ENCODE peak calls at places on chromosomes 3 and 15, in eight cellular contexts. F is PC-3, J is neural progenitor cell, M is fibroblast of lung, C is kidney, E is IMR-90, H is neuronal stem cell, Q is colonic mucosa. O is an unnamed sample. For H3K4me1, the result is how much of the 10 kb centered on the place peaks cover.

GRCh38 chr3:113659996-113660395 is 36.4 kb downstream of the USF3 start:
- DNase-seq in F (no peak), J (no peak), M (no peak), C (no peak), E (no peak), H (no peak), Q (no peak), O (no peak)

GRCh38 chr3:116201032-116201690 is 244.1 kb downstream of the LSAMP start:
- DNase-seq in F (no peak), J (no peak), M (no peak), C (no peak), E (no peak), H (no peak), Q (no peak), O (no peak)

GRCh38 chr3:39915027-39915426 is 105.6 kb downstream of the MYRIP start:
- DNase-seq in F (no peak), J (no peak), M (no peak), C (no peak), E (no peak), H (no peak), Q (no peak), O (no peak)

GRCh38 chr3:64928683-64929082 is 240.9 kb upstream of the ADAMTS9 start:
- DNase-seq in F (no peak), J (no peak), M (no peak), C (no peak), E (no peak), H (no peak), Q (no peak), O (no peak)

GRCh38 chr15:96274698-96275097 is 55.8 kb upstream of the NR2F2 start:
- DNase-seq in F (peak), J (no peak), M (no peak), C (no peak), E (no peak), H (no peak), Q (no peak), O (peak)

GRCh38 chr3:126512026-126512425 is 5.5 kb downstream of the UROC1 start:
- DNase-seq in F (no peak), J (no peak), M (no peak), C (peak), E (no peak), H (no peak), Q (no peak), O (no peak)

GRCh38 chr15:70210538-70210937 is 112.8 kb upstream of the TLE3 start:
- DNase-seq in F (no peak), J (no peak), M (no peak), C (no peak), E (no peak), H (no peak), Q (no peak), O (no peak)

GRCh38 chr15:42324308-42324707 is 35.0 kb upstream of the CAPN3 start:
- DNase-seq in F (peak), J (no peak), M (peak), C (no peak), E (peak), H (no peak), Q (no peak), O (peak)

GRCh38 chr15:70569718-70570231 is 193.6 kb downstream of the UACA start:
- DNase-seq in F (peak), J (no peak), M (no peak), C (no peak), E (peak), H (no peak), Q (no peak), O (no peak)

GRCh38 chr15:70855764-70856163 is 1.8 kb upstream of the LARP6 start:
- DNase-seq in F (no peak), J (no peak), M (no peak), C (no peak), E (peak), H (no peak), Q (no peak), O (no peak)

GRCh38 chr3:71575433-71575832 is 8.1 kb downstream of the FOXP1 start:
- DNase-seq in F (no peak), J (no peak), M (no peak), C (no peak), E (no peak), H (no peak), Q (no peak), O (no peak)

GRCh38 chr3:79767194-79767952 is 425 bp downstream of the ROBO1 start:
- DNase-seq in F (peak), J (peak), M (peak), C (peak), E (no peak), H (peak), Q (no peak), O (peak)

GRCh38 chr3:155805204-155805801 is 775 bp downstream of the C3orf33 start:
- DNase-seq in F (peak), J (peak), M (no peak), C (no peak), E (no peak), H (no peak), Q (peak), O (no peak)

GRCh38 chr3:170232266-170232665 is 10.0 kb downstream of the PRKCI start:
- DNase-seq in F (no peak), J (no peak), M (no peak), C (no peak), E (peak), H (no peak), Q (no peak), O (no peak)

GRCh38 chr15:43317566-43318184 is 12.7 kb downstream of the LCMT2 start:
- DNase-seq in F (no peak), J (peak), M (no peak), C (no peak), E (no peak), H (no peak), Q (no peak), O (no peak)

GRCh38 chr15:41940441-41940857 is 31.9 kb downstream of the EHD4 start:
- DNase-seq in F (peak), J (no peak), M (peak), C (no peak), E (peak), H (no peak), Q (no peak), O (peak)

GRCh38 chr15:39504812-39505211 is 76.1 kb upstream of the THBS1 start:
- DNase-seq in F (peak), J (no peak), M (peak), C (no peak), E (peak), H (no peak), Q (no peak), O (peak)

GRCh38 chr3:100411091-100411982 is 10.0 kb downstream of the LNP1 start:
- DNase-seq in F (no peak), J (no peak), M (no peak), C (no peak), E (no peak), H (no peak), Q (no peak), O (no peak)

GRCh38 chr15:60184579-60184978 is 180.5 kb downstream of the FOXB1 start:
- DNase-seq in F (peak), J (no peak), M (no peak), C (no peak), E (peak), H (no peak), Q (no peak), O (no peak)

GRCh38 chr3:143315766-143316165 is 196.2 kb downstream of the CHST2 start:
- DNase-seq in F (no peak), J (no peak), M (no peak), C (no peak), E (no peak), H (no peak), Q (no peak), O (no peak)

GRCh38 chr15:78873796-78874761 is 1.4 kb downstream of the MORF4L1 start:
- DNase-seq in F (peak), J (peak), M (no peak), C (no peak), E (peak), H (no peak), Q (peak), O (peak)
- H3K4me1 ChIP-seq in F (under half), J (under half), M (under half), C (under half), E (under half), H (under half), Q (under half), O (under half)

DNA sequence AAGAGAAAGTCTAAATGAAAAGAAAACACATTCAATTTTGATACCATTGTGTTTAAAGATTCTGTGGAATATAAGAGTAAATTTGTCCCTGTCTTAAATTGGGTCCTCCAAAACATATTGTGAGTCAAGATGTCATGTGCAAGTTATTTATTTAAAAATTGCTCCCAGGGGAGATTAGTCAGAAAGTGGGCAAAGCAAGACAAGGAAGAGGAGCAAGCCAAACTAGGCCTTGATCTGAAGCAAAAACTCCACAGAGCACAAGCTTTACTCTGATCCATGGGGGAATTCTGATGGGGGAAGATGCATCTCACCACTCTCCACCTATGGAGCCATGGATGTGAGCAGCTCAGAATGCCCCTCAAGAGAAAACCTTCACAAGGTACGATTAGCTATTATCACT is 342.8 kb upstream of the IL12A start:
- DNase-seq in F (peak), J (no peak), M (peak), C (no peak), E (peak), H (no peak), Q (no peak), O (peak)
- H3K4me3 ChIP-seq in F (no peak), J (no peak), M (no peak), C (no peak), E (no peak), H (no peak), Q (no peak), O (peak)

GRCh38 chr3:150603090-150603887 is at the start of gene SELENOT:
- DNase-seq in F (peak), J (peak), M (peak), C (peak), E (peak), H (peak), Q (peak), O (peak)

GRCh38 chr3:150603888-150604319 is 783 bp downstream of the SELENOT start:
- DNase-seq in F (peak), J (no peak), M (peak), C (no peak), E (no peak), H (peak), Q (peak), O (no peak)

GRCh38 chr3:150602426-150603089 is 563 bp upstream of the SELENOT start:
- DNase-seq in F (no peak), J (no peak), M (no peak), C (no peak), E (no peak), H (no peak), Q (no peak), O (no peak)

GRCh38 chr3:150607267-150608065 is 4.3 kb downstream of the SELENOT start:
- DNase-seq in F (no peak), J (peak), M (no peak), C (no peak), E (no peak), H (peak), Q (no peak), O (no peak)

GRCh38 chr3:150605998-150606641 is 3.0 kb downstream of the SELENOT start:
- DNase-seq in F (no peak), J (no peak), M (no peak), C (no peak), E (no peak), H (no peak), Q (no peak), O (no peak)
- H3K9ac ChIP-seq in F (peak), J (no peak), M (no peak), C (no peak), E (no peak), H (no peak), Q (no peak), O (no peak)

GRCh38 chr15:81297580-81298575 is 26.1 kb downstream of the STARD5 start:
- DNase-seq in F (peak), J (no peak), M (no peak), C (no peak), E (no peak), H (no peak), Q (no peak), O (no peak)

GRCh38 chr15:81301815-81302399 is 22.0 kb downstream of the STARD5 start:
- DNase-seq in F (no peak), J (no peak), M (no peak), C (no peak), E (no peak), H (no peak), Q (no peak), O (no peak)

GRCh38 chr15:81298606-81299005 is 25.3 kb downstream of the STARD5 start:
- DNase-seq in F (no peak), J (no peak), M (no peak), C (no peak), E (no peak), H (no peak), Q (no peak), O (no peak)

GRCh38 chr15:81301385-81301784 is 22.6 kb downstream of the STARD5 start:
- DNase-seq in F (no peak), J (no peak), M (no peak), C (no peak), E (no peak), H (no peak), Q (no peak), O (no peak)

DNA sequence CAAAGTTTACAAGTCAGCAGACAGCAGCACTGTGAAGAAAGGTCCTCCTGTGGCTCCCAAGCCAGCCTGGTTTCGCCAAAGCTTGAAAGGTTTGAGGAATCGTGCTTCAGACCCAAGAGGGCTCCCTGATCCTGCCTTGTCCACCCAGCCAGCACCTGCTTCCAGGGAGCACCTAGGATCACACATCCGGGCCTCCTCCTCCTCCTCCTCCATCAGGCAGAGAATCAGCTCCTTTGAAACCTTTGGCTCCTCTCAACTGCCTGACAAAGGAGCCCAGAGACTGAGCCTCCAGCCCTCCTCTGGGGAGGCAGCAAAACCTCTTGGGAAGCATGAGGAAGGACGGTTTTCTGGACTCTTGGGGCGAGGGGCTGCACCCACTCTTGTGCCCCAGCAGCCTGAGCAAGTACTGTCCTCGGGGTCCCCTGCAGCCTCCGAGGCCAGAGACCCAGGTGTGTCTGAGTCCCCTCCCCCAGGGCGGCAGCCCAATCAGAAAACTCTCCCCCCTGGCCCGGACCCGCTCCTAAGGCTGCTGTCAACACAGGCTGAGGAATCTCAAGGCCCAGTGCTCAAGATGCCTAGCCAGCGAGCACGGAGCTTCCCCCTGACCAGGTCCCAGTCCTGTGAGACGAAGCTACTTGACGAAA is 24.2 kb downstream of the STARD5 start:
- DNase-seq in F (no peak), J (no peak), M (no peak), C (no peak), E (no peak), H (no peak), Q (no peak), O (no peak)
- H3K4me1 ChIP-seq in F (under half), J (under half), M (under half), C (under half), E (under half), H (under half), Q (under half), O (under half)

GRCh38 chr3:15267502-15267901 is 61.5 kb downstream of the CAPN7 start:
- DNase-seq in F (no peak), J (no peak), M (no peak), C (no peak), E (no peak), H (no peak), Q (no peak), O (no peak)

GRCh38 chr3:15268033-15268631 is 62.1 kb downstream of the CAPN7 start:
- DNase-seq in F (peak), J (peak), M (peak), C (peak), E (peak), H (peak), Q (peak), O (peak)

GRCh38 chr3:15271785-15272381 is 60.5 kb downstream of the SH3BP5 start:
- DNase-seq in F (no peak), J (no peak), M (no peak), C (peak), E (no peak), H (no peak), Q (peak), O (no peak)

GRCh38 chr3:15271030-15271429 is 61.4 kb downstream of the SH3BP5 start:
- DNase-seq in F (no peak), J (no peak), M (no peak), C (no peak), E (no peak), H (no peak), Q (no peak), O (no peak)

GRCh38 chr3:15269091-15269989 is 63.0 kb downstream of the SH3BP5 start:
- DNase-seq in F (peak), J (no peak), M (peak), C (peak), E (peak), H (no peak), Q (peak), O (peak)
- H3K4me3 ChIP-seq in F (peak), J (no peak), M (no peak), C (no peak), E (no peak), H (no peak), Q (no peak), O (peak)

DNA sequence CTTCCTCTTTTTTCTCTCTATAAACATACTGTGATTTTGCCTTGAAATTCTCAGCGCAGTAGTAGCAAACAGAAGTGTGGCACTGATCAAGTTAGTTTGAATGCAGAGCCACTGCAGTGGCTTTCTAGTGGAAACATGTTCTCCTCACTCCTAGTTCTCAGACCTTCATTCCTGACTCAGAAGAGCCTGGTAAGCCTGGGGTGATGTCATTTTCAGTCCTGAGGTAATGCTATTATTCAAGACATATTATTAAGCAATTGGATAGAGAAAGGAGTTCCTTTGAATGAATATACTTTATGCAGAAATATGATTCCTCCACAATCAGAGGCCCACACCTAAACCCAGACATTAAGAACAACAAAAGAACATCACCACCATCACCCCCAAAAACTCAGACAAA is 255.2 kb upstream of the TBL1XR1 start:
- DNase-seq in F (peak), J (no peak), M (peak), C (no peak), E (peak), H (no peak), Q (no peak), O (peak)
- H3K9ac ChIP-seq in F (no peak), J (no peak), M (no peak), C (no peak), E (no peak), H (no peak), Q (no peak), O (no peak)

GRCh38 chr15:89566621-89567294 is 8.5 kb upstream of the TICRR start:
- DNase-seq in F (no peak), J (no peak), M (no peak), C (no peak), E (no peak), H (no peak), Q (no peak), O (no peak)
- H3K4me1 ChIP-seq in F (under half), J (under half), M (under half), C (under half), E (under half), H (under half), Q (under half), O (under half)

DNA sequence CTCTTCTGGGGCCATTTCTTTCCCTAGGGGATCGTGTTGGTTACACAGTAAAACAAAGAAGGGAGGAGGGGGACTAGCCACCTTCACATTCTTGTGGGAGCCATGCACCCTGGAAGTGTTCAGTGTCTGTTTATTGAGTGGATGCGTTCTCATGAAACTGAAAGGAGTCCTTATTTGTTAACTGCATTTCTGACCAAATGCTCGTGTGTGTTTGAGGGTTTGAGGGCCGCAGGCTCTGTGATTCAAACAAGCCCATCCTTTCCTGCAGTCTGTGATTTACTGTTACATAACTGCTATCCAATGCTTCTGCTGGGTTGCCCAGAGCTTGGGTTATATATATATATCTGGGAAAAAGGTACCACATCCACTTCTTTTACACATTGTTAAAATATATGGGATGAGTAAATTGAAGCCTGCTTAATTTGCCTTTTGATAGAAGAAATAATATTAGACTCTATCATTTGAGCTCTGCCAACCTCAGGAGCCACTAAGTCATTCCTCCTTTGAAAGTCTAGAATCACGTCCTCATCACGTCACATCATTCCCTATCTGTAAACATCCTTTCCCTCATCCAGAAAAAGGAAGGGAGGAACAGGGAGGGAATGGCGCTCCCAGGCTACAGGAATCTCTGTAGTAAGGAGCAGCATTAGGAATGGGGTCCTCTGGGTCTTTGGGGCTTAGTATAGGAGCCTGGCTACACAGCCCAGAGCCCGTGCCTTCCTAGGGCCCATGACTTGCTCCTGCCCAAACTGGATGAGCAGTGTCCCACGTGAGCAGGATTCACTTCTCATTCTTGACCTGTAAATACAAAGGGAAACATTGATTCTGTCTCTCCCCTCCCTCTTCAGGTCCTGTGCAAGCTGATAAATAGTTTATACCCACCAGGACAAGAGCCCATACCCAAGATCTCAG is 1.5 kb downstream of the TAGLN3 start:
- DNase-seq in F (no peak), J (no peak), M (no peak), C (no peak), E (peak), H (no peak), Q (no peak), O (no peak)
- H3K4me3 ChIP-seq in F (no peak), J (peak), M (no peak), C (peak), E (no peak), H (peak), Q (no peak), O (no peak)